ENCODE peak calls at places on chromosome 16, in nine cellular contexts. F is PC-9, N is IMR-90, Y is tibial artery, R is tibial nerve, K is H1, C is transverse colon, G is OCI-LY7, A is kidney. E is an unnamed sample.

GRCh38 chr16:86203557-86204275 is 304.8 kb downstream of the IRF8 start:
- DNase-seq in N (no peak), C (no peak), R (no peak), G (no peak), Y (no peak), A (no peak), K (no peak), F (no peak), E (no peak)

GRCh38 chr16:7422489-7422888 is 89.8 kb downstream of the RBFOX1 start:
- DNase-seq in N (no peak), Y (no peak), A (no peak), R (no peak), F (no peak), G (no peak), K (no peak), C (no peak), E (no peak)

GRCh38 chr16:57446530-57447141 is 549 bp downstream of the CIAPIN1 start:
- DNase-seq in N (peak; percentile 4), Y (peak; percentile 37), R (peak; percentile 17), K (no peak), A (peak; percentile 79), C (peak; percentile 31), G (peak; percentile 62), F (peak; percentile 7), E (no peak)

GRCh38 chr16:84278968-84279367 is 15.7 kb upstream of the WFDC1 start:
- DNase-seq in C (no peak), K (no peak), R (no peak), Y (no peak), N (no peak), A (peak; percentile 44), F (no peak), G (no peak), E (no peak)

GRCh38 chr16:88999457-89000206 is 22.6 kb upstream of the CBFA2T3 start:
- DNase-seq in R (no peak), A (no peak), G (peak; percentile 44), N (no peak), C (no peak), Y (no peak), K (no peak), F (no peak), E (no peak)

GRCh38 chr16:11412965-11413887 is 68.0 kb downstream of the RMI2 start:
- DNase-seq in G (no peak), F (no peak), Y (no peak), N (no peak), R (no peak), K (no peak), A (no peak), C (no peak), E (no peak)

GRCh38 chr16:46922239-46922638 is 38.1 kb downstream of the GPT2 start:
- DNase-seq in K (no peak), N (no peak), R (no peak), G (no peak), F (no peak), C (no peak), A (no peak), Y (no peak), E (no peak)

GRCh38 chr16:16945207-16945606 is 525.6 kb downstream of the XYLT1 start:
- DNase-seq in F (no peak), K (no peak), G (no peak), R (no peak), Y (no peak), N (no peak), C (no peak), A (no peak), E (no peak)

GRCh38 chr16:12874135-12874534 is 27.3 kb upstream of the SHISA9 start:
- DNase-seq in R (no peak), G (no peak), N (peak; percentile 2), A (no peak), F (peak; percentile 41), K (no peak), Y (no peak), C (no peak), E (no peak)

GRCh38 chr16:74577882-74578366 is 29.0 kb downstream of the GLG1 start:
- DNase-seq in R (no peak), N (peak; percentile 88), A (no peak), Y (no peak), F (no peak), C (no peak), K (no peak), G (no peak), E (no peak)

GRCh38 chr16:85138825-85139627 is 26.8 kb upstream of the CIBAR2 start:
- DNase-seq in F (no peak), K (no peak), C (no peak), R (no peak), Y (no peak), G (peak; percentile 29), A (no peak), N (no peak), E (no peak)

GRCh38 chr16:27080870-27081269 is 14.1 kb downstream of the C16orf82 start:
- DNase-seq in R (no peak), N (no peak), G (peak; percentile 12), A (no peak), K (no peak), Y (no peak), F (no peak), C (no peak), E (no peak)

GRCh38 chr16:26598061-26598460 is 468.7 kb upstream of the C16orf82 start:
- DNase-seq in A (no peak), K (no peak), G (no peak), R (no peak), C (no peak), Y (no peak), F (no peak), N (no peak), E (no peak)

GRCh38 chr16:89953671-89954406 is 5.3 kb downstream of the DEF8 start:
- DNase-seq in C (no peak), N (no peak), A (no peak), F (no peak), R (no peak), K (no peak), G (peak; percentile 75), Y (no peak), E (no peak)

DNA sequence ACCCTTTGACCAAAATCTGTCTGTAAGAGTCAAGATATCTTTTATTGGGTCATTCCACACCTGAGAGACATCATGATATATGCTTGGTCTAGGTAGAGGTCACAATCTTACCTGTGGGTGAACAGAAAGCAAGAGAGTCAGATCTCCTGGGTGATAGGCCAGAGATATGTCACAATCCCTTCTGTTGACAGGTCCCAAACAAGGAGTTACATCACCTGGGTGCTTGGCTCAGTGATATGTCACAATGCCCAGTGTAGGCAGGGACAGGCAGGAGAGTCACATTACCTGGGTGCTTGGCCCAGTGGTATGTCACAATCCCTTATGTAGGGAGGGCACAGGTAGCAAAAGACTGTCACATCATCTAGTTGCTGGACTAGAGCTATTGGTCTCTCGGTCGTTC is 1991.2 kb downstream of the TP53TG3F start:
- DNase-seq in K (no peak), R (no peak), Y (no peak), C (no peak), N (no peak), G (no peak), A (no peak), F (no peak), E (no peak)
- H3K9me3 ChIP-seq in K (peaks cover 84% of the 10 kb centered on the region), R (no peaks in the 10 kb centered on the region), Y (no peaks in the 10 kb centered on the region), C (peaks cover 19% of the 10 kb centered on the region), N (peaks cover 39% of the 10 kb centered on the region), G (peaks cover 16% of the 10 kb centered on the region), A (peaks cover 17% of the 10 kb centered on the region), F (peaks cover 18% of the 10 kb centered on the region), E (no peaks in the 10 kb centered on the region)

DNA sequence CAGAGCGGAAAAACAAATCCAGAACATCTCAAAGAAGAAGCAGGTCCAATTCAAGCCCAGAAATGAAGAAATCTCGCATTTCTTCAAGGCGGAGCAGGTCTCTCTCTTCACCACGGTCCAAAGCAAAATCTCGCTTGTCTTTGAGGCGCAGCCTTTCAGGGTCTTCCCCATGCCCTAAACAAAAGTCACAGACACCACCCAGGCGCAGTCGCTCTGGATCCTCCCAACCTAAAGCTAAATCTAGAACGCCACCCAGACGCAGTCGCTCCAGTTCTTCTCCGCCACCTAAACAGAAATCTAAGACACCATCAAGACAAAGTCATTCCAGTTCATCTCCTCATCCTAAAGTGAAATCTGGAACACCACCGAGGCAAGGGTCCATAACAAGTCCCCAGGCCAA is 10.3 kb downstream of the SRRM2 start:
- DNase-seq in F (no peak), R (no peak), A (peak; percentile 16), K (no peak), G (no peak), Y (no peak), N (no peak), C (no peak), E (no peak)
- H3K9me3 ChIP-seq in F (no peaks in the 10 kb centered on the region), R (no peaks in the 10 kb centered on the region), A (no peaks in the 10 kb centered on the region), K (peaks cover 29% of the 10 kb centered on the region), G (no peaks in the 10 kb centered on the region), Y (no peaks in the 10 kb centered on the region), N (no peaks in the 10 kb centered on the region), C (no peaks in the 10 kb centered on the region), E (no peaks in the 10 kb centered on the region)

GRCh38 chr16:49625311-49626035 is 230.4 kb downstream of the ZNF423 start:
- DNase-seq in Y (no peak), R (no peak), G (no peak), N (no peak), F (no peak), K (peak; percentile 17), C (no peak), A (no peak), E (no peak)

GRCh38 chr16:49632111-49632797 is 223.7 kb downstream of the ZNF423 start:
- DNase-seq in G (no peak), F (no peak), R (no peak), C (no peak), K (no peak), A (no peak), Y (no peak), N (no peak), E (no peak)

GRCh38 chr16:49631521-49632041 is 224.3 kb downstream of the ZNF423 start:
- DNase-seq in N (peak; percentile 23), K (no peak), C (no peak), F (no peak), R (no peak), A (no peak), G (no peak), Y (no peak), E (no peak)

GRCh38 chr16:49630783-49631182 is 225.1 kb downstream of the ZNF423 start:
- DNase-seq in R (no peak), A (no peak), G (no peak), K (no peak), C (no peak), N (no peak), Y (no peak), F (no peak), E (no peak)

GRCh38 chr16:49628148-49628547 is 227.8 kb downstream of the ZNF423 start:
- DNase-seq in R (no peak), F (no peak), G (no peak), Y (no peak), K (no peak), N (no peak), A (no peak), C (no peak), E (no peak)
- H3K9me3 ChIP-seq in R (no peaks in the 10 kb centered on the region), F (no peaks in the 10 kb centered on the region), G (no peaks in the 10 kb centered on the region), Y (no peaks in the 10 kb centered on the region), K (peaks cover 9% of the 10 kb centered on the region), N (peaks cover 7% of the 10 kb centered on the region), A (no peaks in the 10 kb centered on the region), C (no peaks in the 10 kb centered on the region), E (no peaks in the 10 kb centered on the region)

GRCh38 chr16:35730251-35730650 is 2270.8 kb downstream of the TP53TG3F start:
- DNase-seq in C (no peak), R (no peak), Y (no peak), G (no peak), N (no peak), F (no peak), A (no peak), K (no peak), E (no peak)

GRCh38 chr16:35725949-35726348 is 2266.5 kb downstream of the TP53TG3F start:
- DNase-seq in F (no peak), A (no peak), R (no peak), N (no peak), G (no peak), Y (no peak), C (no peak), K (no peak), E (no peak)

GRCh38 chr16:35724551-35724950 is 2265.1 kb downstream of the TP53TG3F start:
- DNase-seq in Y (no peak), C (no peak), N (no peak), A (no peak), R (no peak), G (no peak), K (no peak), F (no peak), E (no peak)
- H3K9me3 ChIP-seq in Y (no peaks in the 10 kb centered on the region), C (peaks cover 17% of the 10 kb centered on the region), N (peaks cover 5% of the 10 kb centered on the region), A (no peaks in the 10 kb centered on the region), R (no peaks in the 10 kb centered on the region), G (no peaks in the 10 kb centered on the region), K (peaks cover 35% of the 10 kb centered on the region), F (no peaks in the 10 kb centered on the region), E (peaks cover 5% of the 10 kb centered on the region)